ENCODE peak calls at places on chromosomes 16 and 17, in five cellular contexts. One of them, this sample, is unnamed.

GRCh38 chr17:40536731-40537171 is 28.5 kb downstream of the CCR7 start:
- DNase-seq in stimulated activated CD8-positive, alpha-beta memory T cell treated with anti-CD3 and anti-CD28 coated beads, Interleukin-7, amount 100 ng/mL, for 1 hour: no peak
- DNase-seq in left cardiac atrium: peak; percentile 71
- DNase-seq in ACHN: no peak
- DNase-seq in H54: no peak
- DNase-seq in this sample: peak; percentile 74

GRCh38 chr17:35135322-35135721 is 6.8 kb downstream of the NLE1 start:
- DNase-seq in left cardiac atrium: no peak
- DNase-seq in ACHN: no peak
- DNase-seq in H54: no peak
- DNase-seq in stimulated activated CD8-positive, alpha-beta memory T cell treated with anti-CD3 and anti-CD28 coated beads, Interleukin-7, amount 100 ng/mL, for 1 hour: no peak
- DNase-seq in this sample: no peak

GRCh38 chr17:75407655-75408352 is 2.3 kb upstream of the GRB2 start:
- DNase-seq in ACHN: no peak
- DNase-seq in H54: no peak
- DNase-seq in stimulated activated CD8-positive, alpha-beta memory T cell treated with anti-CD3 and anti-CD28 coated beads, Interleukin-7, amount 100 ng/mL, for 1 hour: no peak
- DNase-seq in left cardiac atrium: no peak
- DNase-seq in this sample: no peak

GRCh38 chr16:54934536-54935410 is 4.1 kb downstream of the IRX5 start:
- DNase-seq in ACHN: no peak
- DNase-seq in stimulated activated CD8-positive, alpha-beta memory T cell treated with anti-CD3 and anti-CD28 coated beads, Interleukin-7, amount 100 ng/mL, for 1 hour: no peak
- DNase-seq in left cardiac atrium: no peak
- DNase-seq in H54: no peak
- DNase-seq in this sample: no peak

GRCh38 chr16:18936727-18937340 is 10.6 kb upstream of the SMG1 start:
- DNase-seq in stimulated activated CD8-positive, alpha-beta memory T cell treated with anti-CD3 and anti-CD28 coated beads, Interleukin-7, amount 100 ng/mL, for 1 hour: no peak
- DNase-seq in H54: no peak
- DNase-seq in left cardiac atrium: no peak
- DNase-seq in ACHN: no peak
- DNase-seq in this sample: no peak

GRCh38 chr16:66899310-66899944 is 19.1 kb downstream of the PDP2 start:
- DNase-seq in ACHN: peak; percentile 43
- DNase-seq in H54: no peak
- DNase-seq in stimulated activated CD8-positive, alpha-beta memory T cell treated with anti-CD3 and anti-CD28 coated beads, Interleukin-7, amount 100 ng/mL, for 1 hour: no peak
- DNase-seq in left cardiac atrium: peak; percentile 8
- DNase-seq in this sample: no peak

GRCh38 chr16:19213885-19214284 is 45.8 kb downstream of the SYT17 start:
- DNase-seq in H54: no peak
- DNase-seq in ACHN: no peak
- DNase-seq in stimulated activated CD8-positive, alpha-beta memory T cell treated with anti-CD3 and anti-CD28 coated beads, Interleukin-7, amount 100 ng/mL, for 1 hour: no peak
- DNase-seq in left cardiac atrium: no peak
- DNase-seq in this sample: peak; percentile 17

GRCh38 chr17:20085283-20085875 is 76.2 kb downstream of the SPECC1 start:
- DNase-seq in H54: no peak
- DNase-seq in stimulated activated CD8-positive, alpha-beta memory T cell treated with anti-CD3 and anti-CD28 coated beads, Interleukin-7, amount 100 ng/mL, for 1 hour: no peak
- DNase-seq in ACHN: no peak
- DNase-seq in left cardiac atrium: no peak
- DNase-seq in this sample: no peak

GRCh38 chr17:38338053-38338452 is 5.7 kb downstream of the GPR179 start:
- DNase-seq in ACHN: no peak
- DNase-seq in H54: no peak
- DNase-seq in left cardiac atrium: no peak
- DNase-seq in stimulated activated CD8-positive, alpha-beta memory T cell treated with anti-CD3 and anti-CD28 coated beads, Interleukin-7, amount 100 ng/mL, for 1 hour: no peak
- DNase-seq in this sample: no peak

GRCh38 chr17:38982858-38983746 is 15.9 kb upstream of the FBXO47 start:
- DNase-seq in ACHN: peak; percentile 68
- DNase-seq in left cardiac atrium: peak; percentile 38
- DNase-seq in stimulated activated CD8-positive, alpha-beta memory T cell treated with anti-CD3 and anti-CD28 coated beads, Interleukin-7, amount 100 ng/mL, for 1 hour: no peak
- DNase-seq in H54: peak; percentile 38
- DNase-seq in this sample: peak; percentile 90

GRCh38 chr17:16418684-16419066 is 3.3 kb downstream of the TRPV2 start:
- DNase-seq in left cardiac atrium: no peak
- DNase-seq in H54: no peak
- DNase-seq in ACHN: no peak
- DNase-seq in stimulated activated CD8-positive, alpha-beta memory T cell treated with anti-CD3 and anti-CD28 coated beads, Interleukin-7, amount 100 ng/mL, for 1 hour: no peak
- DNase-seq in this sample: no peak

GRCh38 chr17:35871415-35871814 is 2.7 kb upstream of the HEATR9 start:
- DNase-seq in left cardiac atrium: peak; percentile 27
- DNase-seq in stimulated activated CD8-positive, alpha-beta memory T cell treated with anti-CD3 and anti-CD28 coated beads, Interleukin-7, amount 100 ng/mL, for 1 hour: no peak
- DNase-seq in ACHN: no peak
- DNase-seq in H54: no peak
- DNase-seq in this sample: peak; percentile 16

GRCh38 chr17:57669671-57670529 is 75.2 kb downstream of the CCDC182 start:
- DNase-seq in ACHN: no peak
- DNase-seq in stimulated activated CD8-positive, alpha-beta memory T cell treated with anti-CD3 and anti-CD28 coated beads, Interleukin-7, amount 100 ng/mL, for 1 hour: no peak
- DNase-seq in H54: no peak
- DNase-seq in left cardiac atrium: no peak
- DNase-seq in this sample: no peak

GRCh38 chr16:19307587-19308241 is 22.2 kb downstream of the CLEC19A start:
- DNase-seq in H54: no peak
- DNase-seq in ACHN: peak; percentile 46
- DNase-seq in stimulated activated CD8-positive, alpha-beta memory T cell treated with anti-CD3 and anti-CD28 coated beads, Interleukin-7, amount 100 ng/mL, for 1 hour: no peak
- DNase-seq in left cardiac atrium: no peak
- DNase-seq in this sample: no peak

GRCh38 chr17:81384929-81385319 is 10.3 kb upstream of the BAHCC1 start:
- DNase-seq in ACHN: no peak
- DNase-seq in left cardiac atrium: peak; percentile 20
- DNase-seq in stimulated activated CD8-positive, alpha-beta memory T cell treated with anti-CD3 and anti-CD28 coated beads, Interleukin-7, amount 100 ng/mL, for 1 hour: no peak
- DNase-seq in H54: no peak
- DNase-seq in this sample: no peak

GRCh38 chr17:45370949-45371413 is 54.2 kb upstream of the MAP3K14 start:
- DNase-seq in stimulated activated CD8-positive, alpha-beta memory T cell treated with anti-CD3 and anti-CD28 coated beads, Interleukin-7, amount 100 ng/mL, for 1 hour: no peak
- DNase-seq in left cardiac atrium: peak; percentile 2
- DNase-seq in H54: no peak
- DNase-seq in ACHN: peak; percentile 60
- DNase-seq in this sample: peak; percentile 55

GRCh38 chr17:74840989-74841666 is 18.6 kb downstream of the GRIN2C start:
- DNase-seq in ACHN: no peak
- DNase-seq in H54: no peak
- DNase-seq in stimulated activated CD8-positive, alpha-beta memory T cell treated with anti-CD3 and anti-CD28 coated beads, Interleukin-7, amount 100 ng/mL, for 1 hour: no peak
- DNase-seq in left cardiac atrium: peak; percentile 87
- DNase-seq in this sample: no peak

GRCh38 chr17:5361426-5361825 is 58.0 kb downstream of the NUP88 start:
- DNase-seq in left cardiac atrium: no peak
- DNase-seq in stimulated activated CD8-positive, alpha-beta memory T cell treated with anti-CD3 and anti-CD28 coated beads, Interleukin-7, amount 100 ng/mL, for 1 hour: no peak
- DNase-seq in ACHN: no peak
- DNase-seq in H54: no peak
- DNase-seq in this sample: no peak

GRCh38 chr16:54030451-54030850 is 256.1 kb downstream of the IRX3 start:
- DNase-seq in stimulated activated CD8-positive, alpha-beta memory T cell treated with anti-CD3 and anti-CD28 coated beads, Interleukin-7, amount 100 ng/mL, for 1 hour: no peak
- DNase-seq in ACHN: no peak
- DNase-seq in left cardiac atrium: no peak
- DNase-seq in H54: no peak
- DNase-seq in this sample: peak; percentile 55

GRCh38 chr17:39996789-39997188 is 16.2 kb downstream of the PSMD3 start:
- DNase-seq in ACHN: no peak
- DNase-seq in left cardiac atrium: peak; percentile 47
- DNase-seq in stimulated activated CD8-positive, alpha-beta memory T cell treated with anti-CD3 and anti-CD28 coated beads, Interleukin-7, amount 100 ng/mL, for 1 hour: no peak
- DNase-seq in H54: no peak
- DNase-seq in this sample: no peak

GRCh38 chr16:85448557-85449194 is 164.4 kb upstream of the GSE1 start:
- DNase-seq in stimulated activated CD8-positive, alpha-beta memory T cell treated with anti-CD3 and anti-CD28 coated beads, Interleukin-7, amount 100 ng/mL, for 1 hour: no peak
- DNase-seq in left cardiac atrium: no peak
- DNase-seq in ACHN: no peak
- DNase-seq in H54: no peak
- DNase-seq in this sample: no peak

GRCh38 chr17:27569257-27569722 is 61.7 kb upstream of the LGALS9 start:
- DNase-seq in ACHN: peak; percentile 39
- DNase-seq in left cardiac atrium: no peak
- DNase-seq in stimulated activated CD8-positive, alpha-beta memory T cell treated with anti-CD3 and anti-CD28 coated beads, Interleukin-7, amount 100 ng/mL, for 1 hour: peak; percentile 16
- DNase-seq in H54: no peak
- DNase-seq in this sample: peak; percentile 52

GRCh38 chr16:84930298-84931106 is 80.8 kb downstream of the ZDHHC7 start:
- DNase-seq in stimulated activated CD8-positive, alpha-beta memory T cell treated with anti-CD3 and anti-CD28 coated beads, Interleukin-7, amount 100 ng/mL, for 1 hour: no peak
- DNase-seq in ACHN: no peak
- DNase-seq in left cardiac atrium: no peak
- DNase-seq in H54: no peak
- DNase-seq in this sample: no peak

GRCh38 chr17:4420692-4421131 is 13.0 kb upstream of the SPNS3 start:
- DNase-seq in left cardiac atrium: peak; percentile 38
- DNase-seq in stimulated activated CD8-positive, alpha-beta memory T cell treated with anti-CD3 and anti-CD28 coated beads, Interleukin-7, amount 100 ng/mL, for 1 hour: no peak
- DNase-seq in ACHN: peak; percentile 85
- DNase-seq in H54: peak; percentile 77
- DNase-seq in this sample: peak; percentile 79

GRCh38 chr17:40648326-40648968 is 829 bp upstream of the SMARCE1 start:
- DNase-seq in stimulated activated CD8-positive, alpha-beta memory T cell treated with anti-CD3 and anti-CD28 coated beads, Interleukin-7, amount 100 ng/mL, for 1 hour: no peak
- DNase-seq in H54: no peak
- DNase-seq in ACHN: peak; percentile 13
- DNase-seq in left cardiac atrium: no peak
- DNase-seq in this sample: peak; percentile 71

GRCh38 chr17:75406222-75406615 is 741 bp upstream of the GRB2 start:
- DNase-seq in ACHN: peak; percentile 30
- DNase-seq in H54: no peak
- DNase-seq in stimulated activated CD8-positive, alpha-beta memory T cell treated with anti-CD3 and anti-CD28 coated beads, Interleukin-7, amount 100 ng/mL, for 1 hour: no peak
- DNase-seq in left cardiac atrium: no peak
- DNase-seq in this sample: peak; percentile 23

GRCh38 chr16:48901712-48902374 is 291.9 kb upstream of the N4BP1 start:
- DNase-seq in stimulated activated CD8-positive, alpha-beta memory T cell treated with anti-CD3 and anti-CD28 coated beads, Interleukin-7, amount 100 ng/mL, for 1 hour: no peak
- DNase-seq in left cardiac atrium: no peak
- DNase-seq in H54: no peak
- DNase-seq in ACHN: peak; percentile 41
- DNase-seq in this sample: peak; percentile 23

GRCh38 chr16:78317871-78318270 is 218.4 kb downstream of the WWOX start:
- DNase-seq in left cardiac atrium: peak; percentile 52
- DNase-seq in H54: no peak
- DNase-seq in ACHN: no peak
- DNase-seq in stimulated activated CD8-positive, alpha-beta memory T cell treated with anti-CD3 and anti-CD28 coated beads, Interleukin-7, amount 100 ng/mL, for 1 hour: no peak
- DNase-seq in this sample: no peak

GRCh38 chr16:71843517-71844031 is 2.2 kb upstream of the ATXN1L start:
- DNase-seq in ACHN: no peak
- DNase-seq in stimulated activated CD8-positive, alpha-beta memory T cell treated with anti-CD3 and anti-CD28 coated beads, Interleukin-7, amount 100 ng/mL, for 1 hour: no peak
- DNase-seq in left cardiac atrium: no peak
- DNase-seq in H54: no peak
- DNase-seq in this sample: no peak

GRCh38 chr17:55690105-55690508 is 32.6 kb downstream of the TMEM100 start:
- DNase-seq in stimulated activated CD8-positive, alpha-beta memory T cell treated with anti-CD3 and anti-CD28 coated beads, Interleukin-7, amount 100 ng/mL, for 1 hour: no peak
- DNase-seq in left cardiac atrium: no peak
- DNase-seq in H54: no peak
- DNase-seq in ACHN: no peak
- DNase-seq in this sample: no peak

GRCh38 chr16:71409038-71409775 is 32.6 kb downstream of the TLE7 start:
- DNase-seq in ACHN: no peak
- DNase-seq in stimulated activated CD8-positive, alpha-beta memory T cell treated with anti-CD3 and anti-CD28 coated beads, Interleukin-7, amount 100 ng/mL, for 1 hour: no peak
- DNase-seq in H54: no peak
- DNase-seq in left cardiac atrium: peak; percentile 80
- DNase-seq in this sample: no peak

GRCh38 chr17:8372422-8372821 is 4.1 kb downstream of the KRABD2 start:
- DNase-seq in H54: no peak
- DNase-seq in stimulated activated CD8-positive, alpha-beta memory T cell treated with anti-CD3 and anti-CD28 coated beads, Interleukin-7, amount 100 ng/mL, for 1 hour: no peak
- DNase-seq in left cardiac atrium: no peak
- DNase-seq in ACHN: no peak
- DNase-seq in this sample: no peak

GRCh38 chr16:22022151-22022550 is 14.2 kb downstream of the MOSMO start:
- DNase-seq in ACHN: no peak
- DNase-seq in left cardiac atrium: no peak
- DNase-seq in stimulated activated CD8-positive, alpha-beta memory T cell treated with anti-CD3 and anti-CD28 coated beads, Interleukin-7, amount 100 ng/mL, for 1 hour: no peak
- DNase-seq in H54: no peak
- DNase-seq in this sample: no peak

GRCh38 chr17:7173687-7174602 is 5.2 kb downstream of the ASGR1 start:
- DNase-seq in ACHN: no peak
- DNase-seq in H54: no peak
- DNase-seq in stimulated activated CD8-positive, alpha-beta memory T cell treated with anti-CD3 and anti-CD28 coated beads, Interleukin-7, amount 100 ng/mL, for 1 hour: no peak
- DNase-seq in left cardiac atrium: peak; percentile 74
- DNase-seq in this sample: peak; percentile 62

GRCh38 chr16:3609895-3610697 is 1.3 kb downstream of the SLX4 start:
- DNase-seq in left cardiac atrium: no peak
- DNase-seq in stimulated activated CD8-positive, alpha-beta memory T cell treated with anti-CD3 and anti-CD28 coated beads, Interleukin-7, amount 100 ng/mL, for 1 hour: no peak
- DNase-seq in ACHN: no peak
- DNase-seq in H54: no peak
- DNase-seq in this sample: no peak

GRCh38 chr17:67606896-67607604 is 110.7 kb upstream of the NOL11 start:
- DNase-seq in stimulated activated CD8-positive, alpha-beta memory T cell treated with anti-CD3 and anti-CD28 coated beads, Interleukin-7, amount 100 ng/mL, for 1 hour: no peak
- DNase-seq in H54: no peak
- DNase-seq in left cardiac atrium: peak; percentile 32
- DNase-seq in ACHN: no peak
- DNase-seq in this sample: peak; percentile 40

GRCh38 chr17:1707107-1707506 is 3.1 kb downstream of the TLCD2 start:
- DNase-seq in left cardiac atrium: no peak
- DNase-seq in stimulated activated CD8-positive, alpha-beta memory T cell treated with anti-CD3 and anti-CD28 coated beads, Interleukin-7, amount 100 ng/mL, for 1 hour: no peak
- DNase-seq in H54: no peak
- DNase-seq in ACHN: no peak
- DNase-seq in this sample: no peak

GRCh38 chr17:42285346-42286050 is 2.8 kb upstream of the STAT5A start:
- DNase-seq in left cardiac atrium: no peak
- DNase-seq in ACHN: no peak
- DNase-seq in H54: no peak
- DNase-seq in stimulated activated CD8-positive, alpha-beta memory T cell treated with anti-CD3 and anti-CD28 coated beads, Interleukin-7, amount 100 ng/mL, for 1 hour: no peak
- DNase-seq in this sample: no peak

This sample was measured in HT-29.